ENCODE peak calls at places on chromosomes 12 and 14, in six cellular contexts. C is transverse colon, G is A549, I is tibial nerve, P is sigmoid colon, O is ovary. J is an unnamed sample.

GRCh38 chr12:107801150-107801549 is 26.6 kb downstream of the ASCL4 start:
- DNase-seq in C (no peak), G (no peak), I (no peak), P (no peak), O (no peak), J (no peak)

GRCh38 chr12:46774011-46774633 is 51.7 kb downstream of the SLC38A4 start:
- DNase-seq in C (no peak), G (no peak), I (no peak), P (no peak), O (no peak), J (no peak)

GRCh38 chr14:68793734-68794129 is 865 bp upstream of the ZFP36L1 start:
- DNase-seq in C (no peak), G (no peak), I (no peak), P (no peak), O (peak), J (no peak)

GRCh38 chr12:47075192-47076084 is 4.0 kb upstream of the PCED1B start:
- DNase-seq in C (no peak), G (peak), I (no peak), P (no peak), O (no peak), J (no peak)

GRCh38 chr14:29028973-29029582 is 262.5 kb downstream of the FOXG1 start:
- DNase-seq in C (no peak), G (peak), I (no peak), P (no peak), O (no peak), J (no peak)

GRCh38 chr14:101587403-101587998 is 26.2 kb downstream of the DIO3 start:
- DNase-seq in C (no peak), G (no peak), I (no peak), P (no peak), O (peak), J (no peak)

GRCh38 chr14:61461808-61462275 is 140.5 kb downstream of the PRKCH start:
- DNase-seq in C (no peak), G (peak), I (peak), P (no peak), O (no peak), J (no peak)

GRCh38 chr12:14841761-14842160 is 1.6 kb downstream of the ART4 start:
- DNase-seq in C (peak), G (peak), I (peak), P (peak), O (no peak), J (no peak)

GRCh38 chr14:90184571-90185266 is 71.6 kb upstream of the PSMC1 start:
- DNase-seq in C (no peak), G (no peak), I (no peak), P (no peak), O (no peak), J (no peak)

GRCh38 chr12:20212658-20213387 is 155.5 kb upstream of the PDE3A start:
- DNase-seq in C (peak), G (peak), I (peak), P (peak), O (peak), J (peak)

GRCh38 chr12:76272292-76272691 is 75.9 kb downstream of the BBS10 start:
- DNase-seq in C (no peak), G (no peak), I (no peak), P (no peak), O (no peak), J (no peak)

GRCh38 chr14:96165493-96166474 is 38.9 kb upstream of the BDKRB2 start:
- DNase-seq in C (peak), G (no peak), I (no peak), P (peak), O (no peak), J (no peak)

GRCh38 chr12:92468358-92469020 is 234.3 kb upstream of the PLEKHG7 start:
- DNase-seq in C (no peak), G (no peak), I (no peak), P (no peak), O (no peak), J (no peak)

GRCh38 chr14:105528859-105529505 is 2.6 kb downstream of the TMEM121 start:
- DNase-seq in C (no peak), G (no peak), I (no peak), P (no peak), O (no peak), J (no peak)

GRCh38 chr12:26042645-26043044 is 82.2 kb downstream of the BHLHE41 start:
- DNase-seq in C (no peak), G (no peak), I (no peak), P (no peak), O (no peak), J (no peak)

GRCh38 chr12:75738486-75738885 is 227.1 kb upstream of the KRR1 start:
- DNase-seq in C (no peak), G (no peak), I (no peak), P (no peak), O (no peak), J (no peak)

GRCh38 chr12:110750784-110751461 is 8.2 kb upstream of the PPP1CC start:
- DNase-seq in C (no peak), G (no peak), I (no peak), P (peak), O (no peak), J (no peak)

GRCh38 chr14:61375218-61375617 is 53.8 kb downstream of the PRKCH start:
- DNase-seq in C (no peak), G (no peak), I (no peak), P (no peak), O (no peak), J (no peak)

GRCh38 chr14:91754185-91754584 is 22.3 kb upstream of the CATSPERB start:
- DNase-seq in C (no peak), G (no peak), I (no peak), P (no peak), O (no peak), J (no peak)

GRCh38 chr12:61536117-61536516 is 724.1 kb upstream of the USP15 start:
- DNase-seq in C (no peak), G (no peak), I (no peak), P (no peak), O (no peak), J (no peak)
- TF ChIP-seq EP300 in C (no peak), G (no peak), I (no peak), P (no peak), O (no peak), J (no peak)

DNA sequence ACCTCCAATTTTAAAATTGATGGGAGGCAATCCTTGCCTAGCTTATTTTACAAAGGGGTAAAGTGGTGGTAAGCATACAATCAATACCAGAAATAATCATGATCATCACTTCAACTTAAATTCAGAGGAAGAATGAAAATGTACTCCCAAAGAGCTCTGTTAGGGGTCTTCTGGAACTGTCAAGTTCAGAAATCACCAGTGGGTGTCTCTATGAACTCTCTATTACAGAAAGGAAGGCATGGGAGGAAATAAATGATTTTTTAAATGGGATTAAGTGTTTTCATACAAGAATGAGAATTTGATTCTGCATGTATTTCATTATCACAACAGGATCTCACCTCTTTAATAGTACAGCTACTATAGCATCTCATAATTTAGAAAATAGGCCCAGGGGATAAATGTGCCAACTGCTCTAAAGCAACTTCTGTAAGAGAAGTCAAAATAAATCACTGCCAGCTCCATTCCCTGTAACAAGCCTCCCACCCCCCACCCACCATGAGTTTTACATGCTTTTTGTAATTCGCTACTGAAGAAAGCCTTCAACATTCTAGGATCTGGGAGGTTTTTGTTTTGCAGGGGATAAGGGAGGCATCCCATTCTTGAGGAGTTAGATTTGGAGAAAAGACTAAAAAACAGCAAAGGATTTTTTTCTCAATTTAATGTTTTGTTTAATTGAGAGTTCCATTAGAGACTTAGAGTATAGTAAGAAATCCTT is 9.7 kb downstream of the DCP1B start:
- DNase-seq in C (no peak), G (no peak), I (no peak), P (no peak), O (no peak), J (no peak)
- H3K4me3 ChIP-seq in C (no peak), G (no peak), I (no peak), P (no peak), O (no peak), J (no peak)

GRCh38 chr12:60992087-60992486 is 1268.1 kb upstream of the USP15 start:
- DNase-seq in C (no peak), G (no peak), I (no peak), P (no peak), O (no peak), J (no peak)

GRCh38 chr12:60995256-60995825 is 1264.9 kb upstream of the USP15 start:
- DNase-seq in C (no peak), G (no peak), I (no peak), P (no peak), O (no peak), J (no peak)

DNA sequence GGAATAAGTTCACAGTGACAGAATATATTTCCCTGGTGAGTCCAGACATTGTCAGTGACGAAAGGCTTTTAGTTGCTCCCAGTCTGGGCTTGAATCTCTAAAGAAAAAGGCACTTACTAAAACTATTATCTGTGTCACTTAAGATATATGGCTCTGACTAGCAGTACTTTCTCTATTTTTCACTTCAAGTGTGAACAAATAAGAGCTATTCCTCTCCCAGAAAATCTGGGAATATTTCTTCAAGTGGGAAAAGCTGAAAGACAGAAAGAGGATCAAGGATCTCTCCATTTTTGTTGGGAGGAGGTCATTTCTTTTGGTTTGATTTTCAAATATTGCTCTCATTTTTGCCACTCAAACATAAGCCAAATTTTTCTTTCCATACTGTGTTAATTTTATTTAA is 1262.2 kb upstream of the USP15 start:
- DNase-seq in C (no peak), G (no peak), I (no peak), P (no peak), O (no peak), J (no peak)
- TF ChIP-seq EP300 in C (no peak), G (no peak), I (no peak), P (no peak), O (no peak), J (no peak)

GRCh38 chr12:191541-191940 is 22.4 kb downstream of the SLC6A12 start:
- DNase-seq in C (no peak), G (no peak), I (no peak), P (no peak), O (no peak), J (no peak)

GRCh38 chr12:186006-186625 is 27.8 kb downstream of the SLC6A12 start:
- DNase-seq in C (no peak), G (no peak), I (no peak), P (no peak), O (no peak), J (no peak)

GRCh38 chr12:189622-189962 is 24.4 kb downstream of the SLC6A12 start:
- DNase-seq in C (no peak), G (no peak), I (no peak), P (no peak), O (no peak), J (no peak)

GRCh38 chr12:190881-191280 is 23.1 kb downstream of the SLC6A12 start:
- DNase-seq in C (no peak), G (no peak), I (no peak), P (no peak), O (no peak), J (no peak)

GRCh38 chr12:188910-189621 is 24.9 kb downstream of the SLC6A12 start:
- DNase-seq in C (peak), G (peak), I (no peak), P (no peak), O (peak), J (peak)
- H3K4me3 ChIP-seq in C (peak), G (peak), I (peak), P (peak), O (peak), J (peak)

DNA sequence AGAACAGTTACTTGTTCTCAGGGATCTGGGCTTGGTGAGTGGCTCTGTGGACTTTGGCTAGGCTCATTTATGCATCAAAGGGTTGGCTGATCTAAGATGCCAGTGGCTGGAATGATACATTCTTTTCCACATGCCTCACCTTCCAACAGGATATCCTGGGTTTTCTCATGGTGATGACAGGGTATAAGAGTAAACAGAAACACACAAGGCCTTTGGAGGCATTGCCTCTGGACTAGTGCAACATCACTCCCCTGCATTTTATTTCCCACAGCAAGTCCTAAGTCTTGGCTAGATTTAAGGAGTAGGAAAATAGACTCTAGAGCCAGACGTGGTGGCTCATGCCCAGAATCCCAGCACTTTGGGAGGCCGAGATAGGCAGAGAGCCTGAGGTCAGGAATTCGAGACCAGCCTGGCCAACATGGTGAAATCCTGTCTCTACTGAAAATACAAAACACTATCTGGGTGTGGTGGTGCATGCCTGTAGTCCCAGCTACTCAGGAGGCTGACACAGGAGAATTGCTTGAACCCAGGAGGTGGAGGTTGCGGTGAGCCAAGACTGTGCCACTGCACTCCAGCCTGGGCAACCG is 47.9 kb downstream of the RPH3A start:
- DNase-seq in C (no peak), G (peak), I (no peak), P (no peak), O (no peak), J (no peak)
- TF ChIP-seq EP300 in C (no peak), G (peak), I (no peak), P (no peak), O (no peak), J (no peak)

GRCh38 chr14:71541271-71541670 is 391.0 kb upstream of the RGS6 start:
- DNase-seq in C (no peak), G (no peak), I (no peak), P (no peak), O (no peak), J (no peak)

GRCh38 chr14:71538949-71539659 is 393.1 kb upstream of the RGS6 start:
- DNase-seq in C (no peak), G (no peak), I (no peak), P (no peak), O (no peak), J (no peak)

GRCh38 chr14:71541973-71542730 is 390.1 kb upstream of the RGS6 start:
- DNase-seq in C (no peak), G (no peak), I (no peak), P (no peak), O (no peak), J (no peak)

GRCh38 chr14:71538288-71538687 is 393.9 kb upstream of the RGS6 start:
- DNase-seq in C (no peak), G (no peak), I (no peak), P (no peak), O (no peak), J (no peak)

GRCh38 chr14:71539660-71540285 is 392.5 kb upstream of the RGS6 start:
- DNase-seq in C (no peak), G (no peak), I (no peak), P (no peak), O (no peak), J (no peak)
- H3K4me3 ChIP-seq in C (no peak), G (no peak), I (no peak), P (no peak), O (no peak), J (no peak)

J was measured in stomach.